ENCODE peak calls at places on chromosomes 3 and 15, in four cellular contexts. One of them, this sample, is unnamed. For H3K27me3, the result is how much of the 10 kb centered on the place peaks cover.

GRCh38 chr3:197749601-197750395 is at the start of gene FYTTD1:
- DNase-seq in CD8-positive, alpha-beta T cell: peak
- DNase-seq in AG04450: no peak
- DNase-seq in pancreas: peak
- DNase-seq in this sample: peak

GRCh38 chr3:65083240-65083639 is 395.4 kb upstream of the ADAMTS9 start:
- DNase-seq in AG04450: no peak
- DNase-seq in pancreas: no peak
- DNase-seq in CD8-positive, alpha-beta T cell: no peak
- DNase-seq in this sample: no peak

GRCh38 chr3:30467596-30468238 is 138.7 kb upstream of the TGFBR2 start:
- DNase-seq in AG04450: no peak
- DNase-seq in pancreas: no peak
- DNase-seq in CD8-positive, alpha-beta T cell: no peak
- DNase-seq in this sample: no peak

GRCh38 chr3:143600762-143601161 is 247.5 kb downstream of the SLC9A9 start:
- DNase-seq in pancreas: no peak
- DNase-seq in AG04450: no peak
- DNase-seq in CD8-positive, alpha-beta T cell: no peak
- DNase-seq in this sample: no peak

GRCh38 chr3:146153429-146153828 is 7.6 kb downstream of the PLOD2 start:
- DNase-seq in pancreas: no peak
- DNase-seq in AG04450: no peak
- DNase-seq in CD8-positive, alpha-beta T cell: no peak
- DNase-seq in this sample: no peak

GRCh38 chr3:10845240-10845761 is 29.3 kb downstream of the SLC6A11 start:
- DNase-seq in pancreas: no peak
- DNase-seq in AG04450: no peak
- DNase-seq in CD8-positive, alpha-beta T cell: no peak
- DNase-seq in this sample: no peak

GRCh38 chr3:149299938-149300791 is 33.3 kb downstream of the TM4SF18 start:
- DNase-seq in CD8-positive, alpha-beta T cell: no peak
- DNase-seq in AG04450: peak
- DNase-seq in pancreas: no peak
- DNase-seq in this sample: peak

GRCh38 chr3:15794303-15794771 is 3.4 kb downstream of the ANKRD28 start:
- DNase-seq in pancreas: no peak
- DNase-seq in CD8-positive, alpha-beta T cell: no peak
- DNase-seq in AG04450: peak
- DNase-seq in this sample: no peak

GRCh38 chr3:110744723-110745122 is 326.9 kb upstream of the NECTIN3 start:
- DNase-seq in AG04450: no peak
- DNase-seq in CD8-positive, alpha-beta T cell: no peak
- DNase-seq in pancreas: no peak
- DNase-seq in this sample: no peak

GRCh38 chr3:13595485-13595884 is 46.6 kb downstream of the FBLN2 start:
- DNase-seq in CD8-positive, alpha-beta T cell: no peak
- DNase-seq in pancreas: no peak
- DNase-seq in AG04450: no peak
- DNase-seq in this sample: no peak

GRCh38 chr3:75171632-75172230 is 492.4 kb upstream of the FRG2C start:
- DNase-seq in CD8-positive, alpha-beta T cell: no peak
- DNase-seq in pancreas: no peak
- DNase-seq in AG04450: no peak
- DNase-seq in this sample: no peak

GRCh38 chr15:94546838-94547237 is 315.5 kb downstream of the MCTP2 start:
- DNase-seq in CD8-positive, alpha-beta T cell: no peak
- DNase-seq in AG04450: no peak
- DNase-seq in pancreas: no peak
- DNase-seq in this sample: no peak

GRCh38 chr15:29031502-29032228 is 145.9 kb downstream of the APBA2 start:
- DNase-seq in CD8-positive, alpha-beta T cell: no peak
- DNase-seq in AG04450: no peak
- DNase-seq in pancreas: no peak
- DNase-seq in this sample: no peak

GRCh38 chr3:138786788-138787276 is 47.9 kb downstream of the PIK3CB start:
- DNase-seq in pancreas: no peak
- DNase-seq in CD8-positive, alpha-beta T cell: no peak
- DNase-seq in AG04450: no peak
- DNase-seq in this sample: no peak

GRCh38 chr3:128364291-128364690 is 102.4 kb downstream of the DNAJB8 start:
- DNase-seq in AG04450: no peak
- DNase-seq in CD8-positive, alpha-beta T cell: no peak
- DNase-seq in pancreas: peak
- DNase-seq in this sample: no peak

GRCh38 chr15:79820176-79820575 is 76.6 kb downstream of the MTHFS start:
- DNase-seq in CD8-positive, alpha-beta T cell: no peak
- DNase-seq in AG04450: no peak
- DNase-seq in pancreas: no peak
- DNase-seq in this sample: no peak

GRCh38 chr3:20340324-20340928 is 154.4 kb upstream of the SGO1 start:
- DNase-seq in CD8-positive, alpha-beta T cell: peak
- DNase-seq in pancreas: peak
- DNase-seq in AG04450: peak
- DNase-seq in this sample: peak

GRCh38 chr3:106068386-106068785 is 199.6 kb upstream of the CBLB start:
- DNase-seq in AG04450: no peak
- DNase-seq in pancreas: no peak
- DNase-seq in CD8-positive, alpha-beta T cell: no peak
- DNase-seq in this sample: no peak

GRCh38 chr15:99605490-99605931 is 39.7 kb downstream of the MEF2A start:
- DNase-seq in CD8-positive, alpha-beta T cell: no peak
- DNase-seq in pancreas: no peak
- DNase-seq in AG04450: no peak
- DNase-seq in this sample: no peak

GRCh38 chr3:52095990-52096775 is 39.8 kb upstream of the DUSP7 start:
- DNase-seq in CD8-positive, alpha-beta T cell: no peak
- DNase-seq in pancreas: no peak
- DNase-seq in AG04450: no peak
- DNase-seq in this sample: no peak

GRCh38 chr15:23687143-23687470 is at the start of gene NDN:
- DNase-seq in pancreas: peak
- DNase-seq in CD8-positive, alpha-beta T cell: no peak
- DNase-seq in AG04450: no peak
- DNase-seq in this sample: no peak

GRCh38 chr15:39320886-39321285 is 260.0 kb upstream of the THBS1 start:
- DNase-seq in AG04450: no peak
- DNase-seq in pancreas: no peak
- DNase-seq in CD8-positive, alpha-beta T cell: no peak
- DNase-seq in this sample: no peak

GRCh38 chr3:168266335-168266734 is 170.6 kb upstream of the GOLIM4 start:
- DNase-seq in AG04450: no peak
- DNase-seq in CD8-positive, alpha-beta T cell: no peak
- DNase-seq in pancreas: no peak
- DNase-seq in this sample: no peak

GRCh38 chr3:186099178-186099577 is 9.7 kb downstream of the ETV5 start:
- DNase-seq in CD8-positive, alpha-beta T cell: no peak
- DNase-seq in pancreas: peak
- DNase-seq in AG04450: peak
- DNase-seq in this sample: no peak

GRCh38 chr3:126261037-126261436 is 80.7 kb upstream of the ALDH1L1 start:
- DNase-seq in AG04450: no peak
- DNase-seq in pancreas: no peak
- DNase-seq in CD8-positive, alpha-beta T cell: no peak
- DNase-seq in this sample: no peak

GRCh38 chr15:63884953-63885352 is 51.2 kb upstream of the HERC1 start:
- DNase-seq in AG04450: no peak
- DNase-seq in pancreas: no peak
- DNase-seq in CD8-positive, alpha-beta T cell: no peak
- DNase-seq in this sample: no peak

GRCh38 chr15:85706779-85707518 is 87.8 kb downstream of the KLHL25 start:
- DNase-seq in CD8-positive, alpha-beta T cell: peak
- DNase-seq in AG04450: no peak
- DNase-seq in pancreas: no peak
- DNase-seq in this sample: no peak

GRCh38 chr3:128853826-128854225 is 25.6 kb upstream of the ACAD9 start:
- DNase-seq in CD8-positive, alpha-beta T cell: no peak
- DNase-seq in AG04450: no peak
- DNase-seq in pancreas: no peak
- DNase-seq in this sample: no peak

GRCh38 chr15:59388670-59389069 is 16.0 kb upstream of the MYO1E start:
- DNase-seq in CD8-positive, alpha-beta T cell: no peak
- DNase-seq in AG04450: no peak
- DNase-seq in pancreas: no peak
- DNase-seq in this sample: peak

GRCh38 chr15:62128916-62129315 is 36.2 kb downstream of the C2CD4B start:
- DNase-seq in CD8-positive, alpha-beta T cell: peak
- DNase-seq in pancreas: no peak
- DNase-seq in AG04450: no peak
- DNase-seq in this sample: no peak

GRCh38 chr3:41002104-41002503 is 197.2 kb upstream of the CTNNB1 start:
- DNase-seq in pancreas: no peak
- DNase-seq in AG04450: no peak
- DNase-seq in CD8-positive, alpha-beta T cell: no peak
- DNase-seq in this sample: no peak

GRCh38 chr3:123423026-123423425 is 25.9 kb downstream of the ADCY5 start:
- DNase-seq in AG04450: no peak
- DNase-seq in pancreas: no peak
- DNase-seq in CD8-positive, alpha-beta T cell: no peak
- DNase-seq in this sample: no peak

GRCh38 chr15:100601158-100601557 is 826 bp downstream of the LINS1 start:
- DNase-seq in pancreas: no peak
- DNase-seq in AG04450: no peak
- DNase-seq in CD8-positive, alpha-beta T cell: peak
- DNase-seq in this sample: no peak

GRCh38 chr3:24958910-24959447 is 464.3 kb upstream of the THRB start:
- DNase-seq in CD8-positive, alpha-beta T cell: no peak
- DNase-seq in AG04450: no peak
- DNase-seq in pancreas: no peak
- DNase-seq in this sample: no peak

DNA sequence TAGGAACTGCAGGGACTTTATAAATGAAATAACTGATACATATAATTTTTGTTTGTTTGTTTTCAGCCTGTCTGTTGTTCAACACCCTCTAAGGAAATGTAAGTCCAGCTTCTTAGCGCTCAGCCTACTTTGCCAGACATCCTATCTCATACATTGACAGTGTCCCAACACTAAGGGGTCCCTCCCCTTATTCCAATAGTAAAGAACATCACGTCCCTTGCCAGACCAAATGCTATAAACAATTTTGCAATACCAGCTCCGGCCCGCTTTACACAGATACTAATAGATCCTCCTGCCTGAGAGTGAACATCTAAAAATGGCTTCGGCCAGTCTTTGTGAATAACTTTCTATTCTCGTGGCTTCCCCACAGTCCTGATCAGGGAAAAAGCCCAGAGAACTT is 4.5 kb upstream of the TAFA4 start:
- DNase-seq in pancreas: no peak
- DNase-seq in CD8-positive, alpha-beta T cell: no peak
- DNase-seq in AG04450: no peak
- DNase-seq in this sample: no peak
- H3K27me3 ChIP-seq in pancreas: under half
- H3K27me3 ChIP-seq in CD8-positive, alpha-beta T cell: under half
- H3K27me3 ChIP-seq in AG04450: under half
- H3K27me3 ChIP-seq in this sample: under half

GRCh38 chr3:154936196-154936595 is 143.9 kb upstream of the MME start:
- DNase-seq in pancreas: no peak
- DNase-seq in AG04450: no peak
- DNase-seq in CD8-positive, alpha-beta T cell: no peak
- DNase-seq in this sample: no peak
- TF ChIP-seq CTCF in pancreas: no peak
- TF ChIP-seq CTCF in AG04450: no peak
- TF ChIP-seq CTCF in CD8-positive, alpha-beta T cell: no peak
- TF ChIP-seq CTCF in this sample: no peak

GRCh38 chr15:78339559-78339958 is 594 bp upstream of the CRABP1 start:
- DNase-seq in CD8-positive, alpha-beta T cell: no peak
- DNase-seq in AG04450: no peak
- DNase-seq in pancreas: no peak
- DNase-seq in this sample: no peak
- H3K27me3 ChIP-seq in CD8-positive, alpha-beta T cell: under half
- H3K27me3 ChIP-seq in AG04450: half or more
- H3K27me3 ChIP-seq in pancreas: under half
- H3K27me3 ChIP-seq in this sample: half or more

GRCh38 chr15:66590435-66590834 is 24.6 kb upstream of the LCTL start:
- DNase-seq in AG04450: no peak
- DNase-seq in CD8-positive, alpha-beta T cell: no peak
- DNase-seq in pancreas: no peak
- DNase-seq in this sample: no peak

GRCh38 chr15:66588971-66589370 is 23.2 kb upstream of the LCTL start:
- DNase-seq in CD8-positive, alpha-beta T cell: no peak
- DNase-seq in AG04450: no peak
- DNase-seq in pancreas: no peak
- DNase-seq in this sample: no peak

GRCh38 chr15:66587749-66588148 is 22.0 kb upstream of the LCTL start:
- DNase-seq in AG04450: no peak
- DNase-seq in CD8-positive, alpha-beta T cell: no peak
- DNase-seq in pancreas: no peak
- DNase-seq in this sample: no peak

GRCh38 chr15:66587020-66587419 is 21.2 kb upstream of the LCTL start:
- DNase-seq in AG04450: no peak
- DNase-seq in pancreas: no peak
- DNase-seq in CD8-positive, alpha-beta T cell: no peak
- DNase-seq in this sample: no peak

GRCh38 chr15:66588537-66588936 is 22.7 kb upstream of the LCTL start:
- DNase-seq in CD8-positive, alpha-beta T cell: no peak
- DNase-seq in pancreas: no peak
- DNase-seq in AG04450: no peak
- DNase-seq in this sample: no peak
- TF ChIP-seq CTCF in CD8-positive, alpha-beta T cell: no peak
- TF ChIP-seq CTCF in pancreas: no peak
- TF ChIP-seq CTCF in AG04450: peak
- TF ChIP-seq CTCF in this sample: no peak

GRCh38 chr15:66046751-66047150 is 177.5 kb downstream of the RAB11A start:
- DNase-seq in CD8-positive, alpha-beta T cell: no peak
- DNase-seq in AG04450: no peak
- DNase-seq in pancreas: no peak
- DNase-seq in this sample: no peak

GRCh38 chr15:66043264-66043663 is 174.0 kb downstream of the RAB11A start:
- DNase-seq in CD8-positive, alpha-beta T cell: no peak
- DNase-seq in pancreas: peak
- DNase-seq in AG04450: no peak
- DNase-seq in this sample: no peak

GRCh38 chr15:66045542-66045941 is 176.3 kb downstream of the RAB11A start:
- DNase-seq in AG04450: no peak
- DNase-seq in CD8-positive, alpha-beta T cell: no peak
- DNase-seq in pancreas: no peak
- DNase-seq in this sample: no peak

GRCh38 chr15:66046326-66046725 is 177.0 kb downstream of the RAB11A start:
- DNase-seq in AG04450: no peak
- DNase-seq in CD8-positive, alpha-beta T cell: no peak
- DNase-seq in pancreas: no peak
- DNase-seq in this sample: no peak

GRCh38 chr15:66044837-66045236 is 175.5 kb downstream of the RAB11A start:
- DNase-seq in pancreas: no peak
- DNase-seq in AG04450: no peak
- DNase-seq in CD8-positive, alpha-beta T cell: no peak
- DNase-seq in this sample: no peak
- H3K27me3 ChIP-seq in pancreas: under half
- H3K27me3 ChIP-seq in AG04450: under half
- H3K27me3 ChIP-seq in CD8-positive, alpha-beta T cell: under half
- H3K27me3 ChIP-seq in this sample: under half

GRCh38 chr3:189821251-189821650 is 190.1 kb downstream of the TP63 start:
- DNase-seq in CD8-positive, alpha-beta T cell: no peak
- DNase-seq in pancreas: no peak
- DNase-seq in AG04450: no peak
- DNase-seq in this sample: no peak
- TF ChIP-seq CTCF in CD8-positive, alpha-beta T cell: no peak
- TF ChIP-seq CTCF in pancreas: no peak
- TF ChIP-seq CTCF in AG04450: no peak
- TF ChIP-seq CTCF in this sample: no peak

GRCh38 chr3:161369531-161369930 is 1.8 kb downstream of the SPTSSB start:
- DNase-seq in pancreas: no peak
- DNase-seq in AG04450: no peak
- DNase-seq in CD8-positive, alpha-beta T cell: no peak
- DNase-seq in this sample: no peak
- H3K27me3 ChIP-seq in pancreas: under half
- H3K27me3 ChIP-seq in AG04450: under half
- H3K27me3 ChIP-seq in CD8-positive, alpha-beta T cell: under half
- H3K27me3 ChIP-seq in this sample: under half

This sample was measured in kidney epithelial cell.